ENCODE peak calls at places on chromosomes 5 and 9, in four cellular contexts. E, O, M and N are unnamed samples.

GRCh38 chr5:141760193-141760592 is 78.2 kb upstream of the ARAP3 start:
- DNase-seq in E (peak; percentile 42), O (no peak), M (no peak), N (no peak)

GRCh38 chr9:133787749-133788015 is 49.5 kb upstream of the SARDH start:
- DNase-seq in E (no peak), O (no peak), M (peak; percentile 77), N (peak; percentile 16)

GRCh38 chr5:38719916-38720315 is 125.9 kb upstream of the OSMR start:
- DNase-seq in E (peak; percentile 7), O (no peak), M (no peak), N (no peak)

GRCh38 chr5:22852807-22853670 is at the start of gene CDH12:
- DNase-seq in E (no peak), O (no peak), M (no peak), N (no peak)

GRCh38 chr5:109589983-109590382 is 99.7 kb upstream of the MAN2A1 start:
- DNase-seq in E (no peak), O (no peak), M (no peak), N (no peak)

GRCh38 chr9:137429974-137430722 is 7.0 kb downstream of the NOXA1 start:
- DNase-seq in E (no peak), O (no peak), M (peak; percentile 86), N (no peak)

GRCh38 chr9:109249615-109250014 is 71.2 kb downstream of the EPB41L4B start:
- DNase-seq in E (no peak), O (no peak), M (peak; percentile 38), N (no peak)

GRCh38 chr5:90640484-90641059 is 82.0 kb downstream of the ADGRV1 start:
- DNase-seq in E (no peak), O (no peak), M (no peak), N (peak; percentile 79)

GRCh38 chr5:56152437-56152836 is 80.7 kb downstream of the ANKRD55 start:
- DNase-seq in E (no peak), O (peak; percentile 33), M (no peak), N (peak; percentile 74)

GRCh38 chr9:125743687-125744428 is 3.3 kb upstream of the PBX3 start:
- DNase-seq in E (no peak), O (no peak), M (no peak), N (no peak)

GRCh38 chr9:118644066-118644465 is 725.2 kb downstream of the BRINP1 start:
- DNase-seq in E (no peak), O (no peak), M (no peak), N (no peak)

GRCh38 chr9:93133641-93134017 is 422 bp downstream of the NINJ1 start:
- DNase-seq in E (peak; percentile 54), O (peak; percentile 79), M (peak; percentile 85), N (no peak)

GRCh38 chr5:89268460-89268859 is 385.5 kb upstream of the MEF2C start:
- DNase-seq in E (no peak), O (no peak), M (no peak), N (peak; percentile 51)

GRCh38 chr9:132875159-132875558 is 2.9 kb downstream of the AK8 start:
- DNase-seq in E (no peak), O (no peak), M (no peak), N (no peak)

GRCh38 chr9:79352322-79352721 is 219.4 kb upstream of the TLE4 start:
- DNase-seq in E (no peak), O (no peak), M (no peak), N (no peak)

GRCh38 chr5:142888469-142889085 is 118.4 kb downstream of the ARHGAP26 start:
- DNase-seq in E (peak; percentile 72), O (peak; percentile 61), M (peak; percentile 70), N (no peak)

GRCh38 chr9:34514401-34514800 is 8.4 kb downstream of the ENHO start:
- DNase-seq in E (no peak), O (no peak), M (no peak), N (no peak)

GRCh38 chr5:142671801-142672200 is 14.1 kb downstream of the FGF1 start:
- DNase-seq in E (no peak), O (no peak), M (no peak), N (no peak)

GRCh38 chr5:77266291-77266690 is 55.8 kb downstream of the PDE8B start:
- DNase-seq in E (no peak), O (no peak), M (no peak), N (no peak)

GRCh38 chr5:75324791-75325190 is 12.2 kb upstream of the HMGCR start:
- DNase-seq in E (no peak), O (no peak), M (no peak), N (no peak)

DNA sequence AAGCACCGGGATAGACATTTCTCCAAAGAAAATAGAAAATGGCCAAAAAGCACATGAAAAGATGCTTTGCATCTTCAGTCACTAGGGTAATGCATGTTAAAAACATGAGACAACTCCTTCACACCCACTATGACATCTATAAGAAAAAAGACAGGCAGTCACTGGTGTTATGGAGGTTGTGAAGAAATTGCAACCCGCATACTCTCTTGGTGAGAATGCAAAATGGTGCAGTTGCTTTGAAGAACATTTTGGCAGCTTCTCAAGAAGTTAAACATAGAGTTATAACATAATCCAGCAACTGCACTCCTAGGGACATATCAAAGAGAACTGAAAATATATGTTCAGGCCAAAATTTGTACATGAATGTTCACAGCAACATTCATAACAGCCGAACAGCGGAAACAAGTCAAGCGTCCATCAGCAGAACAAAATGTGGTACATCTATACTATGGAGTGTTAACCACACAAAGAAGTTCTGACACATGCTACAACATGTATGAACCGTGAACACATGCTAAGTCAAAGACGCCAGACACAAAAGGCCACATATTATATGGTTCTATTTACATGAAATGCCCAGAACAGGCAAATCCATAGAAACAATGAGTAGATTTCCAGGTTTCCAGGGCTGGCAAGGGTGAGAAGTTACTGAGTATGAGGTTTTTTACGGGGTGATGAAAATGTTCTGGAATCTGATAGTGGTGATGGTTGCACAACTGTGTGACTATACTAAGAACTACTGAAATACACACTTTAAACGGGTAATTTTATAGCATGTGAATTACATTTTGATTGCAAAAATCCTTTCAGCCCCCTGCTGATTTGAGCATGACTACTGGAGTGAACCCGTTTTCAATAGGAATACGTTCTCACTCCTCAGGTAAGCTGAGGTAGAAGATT is 46.5 kb upstream of the TBC1D9B start:
- DNase-seq in E (no peak), O (no peak), M (no peak), N (no peak)
- TF ChIP-seq PBX3 in E (no peak), O (no peak), M (no peak), N (no peak)

DNA sequence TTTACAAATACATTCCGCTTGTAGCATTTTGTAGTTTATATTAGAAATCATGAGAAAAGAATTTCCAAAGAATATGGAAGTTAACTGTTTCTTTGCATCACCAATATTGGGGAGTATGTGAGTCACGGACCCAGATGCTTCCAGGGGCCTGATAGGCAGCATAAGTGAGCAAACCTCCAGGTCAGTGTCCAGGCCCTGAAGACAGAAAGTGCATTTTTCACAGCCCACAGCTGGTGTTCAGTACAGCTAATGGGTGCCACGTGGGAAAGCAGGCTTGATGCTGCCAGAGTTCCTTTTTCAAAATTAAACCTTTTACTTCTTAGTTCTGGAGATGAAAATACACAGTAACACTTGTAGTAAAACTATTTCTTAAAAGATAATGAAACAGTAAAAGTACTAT is 454.4 kb upstream of the ACTBL2 start:
- DNase-seq in E (no peak), O (no peak), M (no peak), N (no peak)
- TF ChIP-seq PBX3 in E (no peak), O (no peak), M (no peak), N (no peak)

DNA sequence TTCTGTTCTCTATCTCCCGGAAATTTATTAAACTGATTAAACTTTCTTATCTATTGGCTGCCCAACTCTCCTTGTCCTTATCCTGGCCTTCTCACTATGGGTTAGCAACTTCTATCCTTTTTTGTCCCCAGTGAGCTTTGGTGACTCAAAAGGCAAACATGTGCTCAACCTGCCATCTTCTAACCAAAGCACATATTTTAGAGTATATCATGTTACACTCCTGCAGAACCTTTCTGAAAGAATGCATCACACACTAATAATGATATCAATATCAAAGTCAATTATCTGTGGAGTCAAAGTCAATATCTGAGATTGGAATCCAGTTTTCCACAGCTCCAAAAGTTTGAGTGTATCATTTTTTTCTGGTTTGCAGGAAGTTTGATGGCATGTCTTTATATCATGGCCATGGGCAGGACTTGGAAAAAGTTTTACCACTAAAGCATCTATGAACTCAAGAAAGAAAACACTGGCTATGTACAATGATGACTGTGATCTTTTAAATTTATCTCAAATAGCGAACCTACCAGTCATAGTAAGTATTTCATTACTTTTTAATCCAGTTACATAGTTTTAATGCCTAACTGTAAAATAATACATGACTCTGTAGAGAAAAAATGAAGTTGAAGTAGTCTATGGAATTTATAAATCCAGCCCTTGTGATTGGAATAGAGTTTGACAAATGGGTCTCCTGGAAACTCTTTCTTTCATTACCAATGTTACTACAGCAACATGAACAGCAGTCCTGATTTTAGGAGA is 166.8 kb downstream of the DROSHA start:
- DNase-seq in E (no peak), O (no peak), M (no peak), N (no peak)
- TF ChIP-seq PBX3 in E (no peak), O (no peak), M (peak; percentile 91), N (no peak)

GRCh38 chr5:151092750-151093149 is 11.9 kb upstream of the TNIP1 start:
- DNase-seq in E (no peak), O (no peak), M (no peak), N (no peak)
- TF ChIP-seq PBX3 in E (no peak), O (no peak), M (peak; percentile 72), N (no peak)

DNA sequence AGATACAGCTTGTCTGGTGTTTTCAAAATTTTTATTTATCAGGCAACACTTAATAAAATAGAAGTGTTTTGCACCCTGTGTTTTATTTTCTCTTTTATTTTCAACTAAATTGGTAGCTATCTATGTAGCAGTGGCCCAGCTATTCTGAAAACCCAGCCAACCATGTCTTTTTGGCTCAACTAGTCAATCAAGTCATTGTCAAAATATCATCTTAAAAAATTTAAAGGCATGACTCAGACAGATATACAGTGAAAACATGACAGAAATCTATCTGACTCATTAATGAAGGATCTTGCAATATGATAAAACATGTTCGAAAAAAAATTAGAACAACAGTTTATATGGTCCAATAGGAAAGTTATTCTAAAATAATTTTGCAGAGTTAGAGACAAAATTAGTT is 75.0 kb downstream of the HSD17B4 start:
- DNase-seq in E (no peak), O (no peak), M (no peak), N (no peak)
- TF ChIP-seq PBX3 in E (no peak), O (no peak), M (peak; percentile 7), N (no peak)

DNA sequence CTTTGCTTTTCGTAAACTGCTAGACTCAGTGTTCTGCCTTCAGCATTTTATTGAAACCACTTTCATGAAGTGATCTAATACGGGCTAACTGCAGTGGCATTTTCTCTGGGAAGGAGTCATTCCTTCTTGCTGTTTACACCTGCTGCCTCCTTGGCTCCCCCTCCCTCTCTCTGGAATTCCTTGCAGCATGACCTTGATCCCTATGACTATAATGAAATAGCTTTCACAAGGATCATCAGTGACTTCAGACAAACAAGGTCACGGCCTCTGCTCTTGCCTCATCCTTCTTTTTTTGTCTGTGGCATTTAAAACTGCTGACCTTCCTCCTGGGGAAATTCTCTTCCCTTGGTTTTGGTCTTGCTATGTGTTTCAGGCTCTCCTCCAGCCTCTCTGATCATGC is 90.2 kb downstream of the ZNF462 start:
- DNase-seq in E (peak; percentile 50), O (no peak), M (no peak), N (no peak)
- TF ChIP-seq PBX3 in E (no peak), O (no peak), M (no peak), N (no peak)